ENCODE peak calls at places on chromosomes 13 and 19, in five cellular contexts. Y, I, N, E and D are unnamed samples.
A peak's percentile ranks its signal among the peaks of the same experiment; 100 is the strongest.

GRCh38 chr13:94858856-94859811 is 146.8 kb upstream of the SOX21 start:
- DNase-seq in Y (no peak), I (no peak), N (no peak), E (no peak), D (peak; percentile 51)

GRCh38 chr19:28023064-28023463 is 1189.9 kb downstream of the UQCRFS1 start:
- DNase-seq in Y (no peak), I (no peak), N (no peak), E (no peak), D (no peak)

GRCh38 chr13:47120284-47120683 is 223.4 kb upstream of the HTR2A start:
- DNase-seq in Y (no peak), I (no peak), N (no peak), E (no peak), D (no peak)

GRCh38 chr19:11397089-11397610 is 13.0 kb upstream of the EPOR start:
- DNase-seq in Y (no peak), I (no peak), N (no peak), E (no peak), D (no peak)

GRCh38 chr19:30097746-30098280 is 155.8 kb downstream of the URI1 start:
- DNase-seq in Y (no peak), I (no peak), N (no peak), E (no peak), D (no peak)

GRCh38 chr13:71864094-71864980 is 2.7 kb downstream of the DACH1 start:
- DNase-seq in Y (no peak), I (no peak), N (peak; percentile 77), E (no peak), D (no peak)

GRCh38 chr13:100668408-100668807 is 6.2 kb downstream of the TMTC4 start:
- DNase-seq in Y (no peak), I (no peak), N (no peak), E (no peak), D (no peak)

GRCh38 chr13:43933378-43933777 is 53.7 kb downstream of the LACC1 start:
- DNase-seq in Y (no peak), I (no peak), N (no peak), E (no peak), D (no peak)

GRCh38 chr19:43798546-43799409 is 3.5 kb downstream of the LYPD5 start:
- DNase-seq in Y (no peak), I (peak; percentile 85), N (no peak), E (peak; percentile 41), D (no peak)

GRCh38 chr19:4507804-4508203 is 10.5 kb downstream of the PLIN4 start:
- DNase-seq in Y (no peak), I (no peak), N (no peak), E (no peak), D (no peak)

GRCh38 chr19:41748012-41748411 is 7.3 kb upstream of the CEACAM6 start:
- DNase-seq in Y (no peak), I (no peak), N (no peak), E (no peak), D (no peak)

GRCh38 chr13:66264976-66265375 is 965.2 kb downstream of the PCDH9 start:
- DNase-seq in Y (no peak), I (no peak), N (peak; percentile 26), E (no peak), D (no peak)

GRCh38 chr19:13039211-13039789 is 44.0 kb downstream of the NFIX start:
- DNase-seq in Y (no peak), I (no peak), N (no peak), E (no peak), D (no peak)

GRCh38 chr19:36236946-36237310 is 22.0 kb downstream of the ZNF146 start:
- DNase-seq in Y (no peak), I (no peak), N (no peak), E (no peak), D (no peak)

GRCh38 chr13:107370036-107370785 is 802.3 kb upstream of the ARGLU1 start:
- DNase-seq in Y (no peak), I (no peak), N (no peak), E (no peak), D (no peak)

GRCh38 chr19:42501733-42502132 is 26.5 kb downstream of the CEACAM1 start:
- DNase-seq in Y (no peak), I (no peak), N (no peak), E (no peak), D (no peak)

GRCh38 chr13:77506874-77507273 is 28.6 kb upstream of the SCEL start:
- DNase-seq in Y (no peak), I (no peak), N (peak; percentile 31), E (no peak), D (peak; percentile 2)